ENCODE peak calls at places on chromosome 7, in five cellular contexts. V is A673, W is mammary epithelial cell, X is esophagus squamous epithelium, E is hepatocyte. N is an unnamed sample.
A peak's percentile ranks its signal among the peaks of the same experiment; 100 is the strongest.

GRCh38 chr7:30465342-30466170 is 13.0 kb downstream of the NOD1 start:
- DNase-seq in V (no peak), W (no peak), X (no peak), E (no peak), N (no peak)

GRCh38 chr7:81470084-81470723 is 299.6 kb downstream of the HGF start:
- DNase-seq in V (peak; percentile 80), W (peak; percentile 51), X (no peak), E (peak; percentile 82), N (peak; percentile 86)

GRCh38 chr7:1704326-1705241 is 34.5 kb downstream of the ELFN1 start:
- DNase-seq in V (no peak), W (no peak), X (no peak), E (no peak), N (no peak)

GRCh38 chr7:127751062-127751722 is 99.2 kb downstream of the SND1 start:
- DNase-seq in V (no peak), W (peak; percentile 46), X (no peak), E (no peak), N (no peak)

GRCh38 chr7:102473271-102473991 is 5.3 kb downstream of the POLR2J start:
- DNase-seq in V (no peak), W (no peak), X (no peak), E (peak; percentile 6), N (peak; percentile 32)

GRCh38 chr7:33700001-33700899 is 205.1 kb upstream of the BMPER start:
- DNase-seq in V (no peak), W (no peak), X (no peak), E (no peak), N (no peak)

GRCh38 chr7:23247602-23248335 is 1.2 kb downstream of the GPNMB start:
- DNase-seq in V (no peak), W (no peak), X (no peak), E (no peak), N (no peak)

GRCh38 chr7:37344886-37345579 is 103.6 kb downstream of the ELMO1 start:
- DNase-seq in V (no peak), W (no peak), X (no peak), E (no peak), N (no peak)

DNA sequence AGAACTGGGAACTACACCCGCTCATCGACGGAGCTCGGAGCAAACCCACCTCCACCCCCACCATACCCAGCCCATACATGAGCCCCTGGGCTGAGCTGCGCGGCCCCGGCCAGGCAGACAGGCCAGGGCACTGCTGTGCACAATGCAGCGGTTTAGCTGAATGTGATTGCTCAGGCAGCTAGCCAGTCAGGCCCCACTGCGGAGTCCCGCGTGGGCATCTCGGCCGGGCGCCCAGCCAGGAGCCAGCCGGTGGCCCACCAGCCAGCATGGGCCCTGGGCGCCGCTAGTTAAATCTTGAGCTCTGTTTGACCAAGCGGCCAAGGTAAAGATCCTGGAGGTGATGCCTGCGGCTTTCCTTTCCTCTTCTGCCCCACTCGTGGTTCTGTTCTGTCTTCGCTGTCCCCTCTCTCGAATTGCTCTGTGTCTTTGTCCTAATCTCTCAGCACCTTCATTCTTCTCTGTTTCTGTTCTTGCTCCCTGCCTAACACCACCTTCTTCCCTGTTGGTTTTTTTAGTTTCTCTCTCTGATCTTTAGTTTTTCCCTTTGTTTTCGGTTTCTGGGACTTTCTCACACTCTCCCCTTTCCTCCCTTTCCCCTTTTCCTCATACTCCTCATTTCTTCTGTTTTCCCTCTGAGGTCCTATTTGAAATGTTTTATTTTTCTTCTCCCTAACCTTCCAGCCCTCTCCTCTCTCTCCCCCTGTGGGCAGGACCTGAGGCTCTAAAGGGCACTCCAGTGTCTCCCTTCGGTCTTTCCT is 6.6 kb downstream of the UFSP1 start:
- DNase-seq in V (no peak), W (no peak), X (no peak), E (no peak), N (no peak)
- H3K36me3 ChIP-seq in V (peaks cover 92% of the 10 kb centered on the region), W (peaks cover 39% of the 10 kb centered on the region), X (peaks cover 66% of the 10 kb centered on the region), E (no peaks in the 10 kb centered on the region), N (peaks cover 92% of the 10 kb centered on the region)

DNA sequence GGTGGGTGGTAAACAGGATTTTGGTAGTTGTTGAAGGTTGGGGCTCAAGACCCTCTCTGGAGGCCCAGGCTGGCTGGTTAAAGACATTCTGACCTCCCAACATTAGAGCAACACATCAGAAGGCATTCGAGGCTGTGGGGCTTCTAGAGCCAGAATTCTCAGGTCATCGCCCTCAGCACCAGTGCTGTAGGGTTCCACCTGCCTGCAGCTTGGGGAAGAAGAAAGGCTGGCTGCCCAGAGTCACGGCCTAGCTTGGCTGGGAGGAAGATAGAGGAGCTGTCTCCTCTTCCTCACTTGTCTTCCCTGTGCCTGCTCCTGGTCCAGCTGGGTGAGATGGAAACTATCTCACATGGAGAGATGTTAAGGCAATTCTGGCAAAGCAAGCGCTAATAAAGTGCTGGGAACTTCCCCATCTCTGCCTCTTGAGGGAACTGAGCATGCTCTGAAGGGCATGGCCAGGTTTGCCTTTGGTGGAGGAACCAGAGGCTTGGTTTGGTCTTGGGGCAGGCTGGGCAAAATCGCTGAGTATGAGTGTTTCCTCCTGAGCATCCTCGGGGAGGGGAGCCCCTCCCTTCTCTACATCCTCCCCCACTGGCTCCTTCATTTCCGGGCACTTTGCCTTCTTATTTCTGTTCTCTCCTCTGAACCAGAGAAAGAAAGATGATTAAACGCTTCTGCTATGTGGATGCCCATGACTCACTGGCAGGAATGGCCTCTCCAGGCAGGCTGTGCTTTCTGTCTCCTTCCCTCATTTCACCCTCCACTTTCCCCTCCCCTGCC is 509.0 kb upstream of the PODXL start:
- DNase-seq in V (peak; percentile 85), W (peak; percentile 91), X (no peak), E (peak; percentile 83), N (peak; percentile 65)
- H3K27ac ChIP-seq in V (no peak overlapping the region), W (peak overlapping the region; percentile 26), X (peak overlapping the region; percentile 81), E (peak overlapping the region; percentile 59), N (peak overlapping the region; percentile 41)

GRCh38 chr7:98956937-98957336 is 78.6 kb downstream of the TRRAP start:
- DNase-seq in V (no peak), W (no peak), X (no peak), E (no peak), N (no peak)
- H3K36me3 ChIP-seq in V (peaks cover 84% of the 10 kb centered on the region), W (peaks cover 10% of the 10 kb centered on the region), X (peaks cover 77% of the 10 kb centered on the region), E (peaks cover 3% of the 10 kb centered on the region), N (peaks cover 79% of the 10 kb centered on the region)

GRCh38 chr7:35728412-35729060 is 33.6 kb upstream of the HERPUD2 start:
- DNase-seq in V (no peak), W (no peak), X (no peak), E (no peak), N (no peak)
- H3K27ac ChIP-seq in V (no peak overlapping the region), W (no peak overlapping the region), X (peak overlapping the region; percentile 46), E (peak overlapping the region; percentile 76), N (no peak overlapping the region)

DNA sequence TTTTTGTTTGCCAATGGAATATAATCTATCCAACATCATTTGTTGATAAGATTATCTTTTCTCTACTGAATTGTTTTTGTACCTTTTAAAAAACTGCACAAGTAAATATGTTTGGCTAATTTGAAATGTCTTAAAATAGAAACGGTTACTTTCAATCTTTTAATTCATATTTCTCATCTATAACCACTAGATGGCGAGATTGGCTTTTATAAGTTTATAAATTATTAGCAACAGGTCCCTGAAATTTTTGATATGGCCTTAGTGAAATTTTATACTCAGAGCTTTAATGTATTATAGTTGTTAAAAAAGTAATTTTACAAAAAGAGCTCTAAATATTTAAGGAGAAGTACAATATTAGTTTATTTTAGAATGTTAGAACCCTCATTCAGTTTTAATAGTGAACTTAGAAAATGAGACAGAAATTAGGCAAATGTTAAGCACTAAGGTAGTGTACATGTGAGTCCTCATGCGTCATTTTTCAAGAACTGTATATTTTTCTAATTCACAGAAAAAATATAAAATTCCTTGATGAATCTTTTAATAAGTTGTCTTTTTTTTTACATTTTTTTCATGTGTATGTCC is 592.5 kb downstream of the ARL4A start:
- DNase-seq in V (peak; percentile 61), W (no peak), X (no peak), E (peak; percentile 48), N (no peak)
- H3K36me3 ChIP-seq in V (no peaks in the 10 kb centered on the region), W (no peaks in the 10 kb centered on the region), X (no peaks in the 10 kb centered on the region), E (no peaks in the 10 kb centered on the region), N (no peaks in the 10 kb centered on the region)